ENCODE peak calls at places on chromosome 6, in five cellular contexts. X, O, N, B and T are unnamed samples.

GRCh38 chr6:144150673-144151009 is 324 bp downstream of the STX11 start:
- DNase-seq in N (peak), O (peak), B (peak), X (no peak), T (no peak)

GRCh38 chr6:126396131-126396530 is 56.2 kb downstream of the CENPW start:
- DNase-seq in X (no peak), O (no peak), N (no peak), B (no peak), T (peak)

GRCh38 chr6:163745566-163746400 is 331.3 kb downstream of the QKI start:
- DNase-seq in O (peak), X (peak), N (peak), B (no peak), T (no peak)

GRCh38 chr6:46821348-46821992 is 28.3 kb downstream of the MEP1A start:
- DNase-seq in B (peak), O (no peak), X (no peak), N (no peak), T (no peak)

GRCh38 chr6:143940011-143940597 is 68.0 kb downstream of the PLAGL1 start:
- DNase-seq in O (peak), X (no peak), N (no peak), B (peak), T (no peak)

GRCh38 chr6:150987371-150987828 is 121.9 kb downstream of the MTHFD1L start:
- DNase-seq in X (no peak), B (no peak), N (no peak), O (no peak), T (no peak)

GRCh38 chr6:130811932-130812331 is 15.3 kb upstream of the SMLR1 start:
- DNase-seq in O (no peak), N (no peak), B (no peak), X (no peak), T (no peak)

GRCh38 chr6:110401585-110402176 is 13.7 kb downstream of the DDO start:
- DNase-seq in O (no peak), N (no peak), X (no peak), B (no peak), T (no peak)

GRCh38 chr6:110226261-110226660 is 46.0 kb downstream of the CDC40 start:
- DNase-seq in X (no peak), B (no peak), N (no peak), O (no peak), T (no peak)

GRCh38 chr6:10479939-10480700 is 41.0 kb upstream of the GCNT2 start:
- DNase-seq in N (no peak), B (no peak), X (no peak), O (peak), T (no peak)

GRCh38 chr6:160139420-160139851 is 17.8 kb downstream of the SLC22A1 start:
- DNase-seq in X (peak), N (no peak), O (peak), B (peak), T (no peak)

GRCh38 chr6:167968091-167968490 is 29.4 kb upstream of the KIF25 start:
- DNase-seq in O (peak), X (no peak), N (no peak), B (peak), T (no peak)

GRCh38 chr6:111625511-111626331 is 20.0 kb upstream of the TRAF3IP2 start:
- DNase-seq in X (peak), B (no peak), N (peak), O (peak), T (no peak)

GRCh38 chr6:75155586-75155985 is 50.3 kb downstream of the COL12A1 start:
- DNase-seq in O (no peak), N (no peak), X (no peak), B (no peak), T (no peak)

GRCh38 chr6:109527989-109528388 is 45.0 kb upstream of the ZBTB24 start:
- DNase-seq in B (no peak), X (no peak), N (no peak), O (peak), T (no peak)

GRCh38 chr6:6654599-6655575 is 66.4 kb downstream of the LY86 start:
- DNase-seq in N (no peak), B (peak), X (peak), O (no peak), T (peak)

GRCh38 chr6:30344868-30345671 is at the start of gene RPP21:
- DNase-seq in O (peak), B (peak), N (peak), X (peak), T (peak)

GRCh38 chr6:73054958-73055357 is 170.3 kb downstream of the KHDC1L start:
- DNase-seq in B (no peak), X (no peak), O (no peak), N (no peak), T (no peak)

GRCh38 chr6:2823104-2823850 is 18.4 kb downstream of the SERPINB1 start:
- DNase-seq in N (no peak), B (no peak), X (no peak), O (no peak), T (no peak)

GRCh38 chr6:153024401-153025017 is 22.0 kb upstream of the MTRF1L start:
- DNase-seq in N (no peak), O (peak), B (peak), X (no peak), T (no peak)

GRCh38 chr6:167549187-167549586 is 224.3 kb downstream of the TTLL2 start:
- DNase-seq in O (no peak), X (no peak), B (no peak), N (no peak), T (no peak)

GRCh38 chr6:40022867-40023266 is 88.6 kb upstream of the MOCS1 start:
- DNase-seq in X (no peak), N (no peak), B (no peak), O (no peak), T (no peak)

GRCh38 chr6:17505767-17506280 is 94.3 kb upstream of the FAM8A1 start:
- DNase-seq in X (no peak), N (no peak), B (no peak), O (no peak), T (no peak)

GRCh38 chr6:15280023-15280422 is 34.2 kb downstream of the JARID2 start:
- DNase-seq in N (no peak), X (no peak), O (no peak), B (no peak), T (no peak)

GRCh38 chr6:116136933-116137340 is 11.0 kb upstream of the COL10A1 start:
- DNase-seq in B (no peak), O (no peak), N (no peak), X (no peak), T (no peak)

DNA sequence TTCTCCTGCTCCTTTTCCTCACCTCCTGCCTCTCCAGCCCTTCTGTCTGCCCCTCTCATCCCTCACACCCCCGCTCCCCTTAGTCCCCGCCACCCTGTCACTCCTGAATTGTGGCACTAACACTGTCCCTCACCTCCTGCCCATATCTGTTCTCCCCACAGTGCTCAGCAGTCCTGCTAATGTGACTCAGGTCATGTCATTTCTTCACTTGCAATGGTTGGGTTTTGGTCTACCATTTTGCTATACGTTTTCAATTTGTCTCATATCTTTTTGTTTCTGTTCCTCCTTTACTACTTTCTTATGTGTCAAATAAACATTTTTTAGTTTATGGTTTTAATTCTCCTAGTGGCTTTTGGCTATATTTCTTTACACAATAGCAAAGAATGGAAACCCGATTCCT is 1.3 kb upstream of the HLA-B start:
- DNase-seq in B (no peak), O (no peak), X (no peak), N (no peak), T (no peak)
- H3K4me3 ChIP-seq in B (no peak), O (no peak), X (no peak), N (no peak), T (no peak)

DNA sequence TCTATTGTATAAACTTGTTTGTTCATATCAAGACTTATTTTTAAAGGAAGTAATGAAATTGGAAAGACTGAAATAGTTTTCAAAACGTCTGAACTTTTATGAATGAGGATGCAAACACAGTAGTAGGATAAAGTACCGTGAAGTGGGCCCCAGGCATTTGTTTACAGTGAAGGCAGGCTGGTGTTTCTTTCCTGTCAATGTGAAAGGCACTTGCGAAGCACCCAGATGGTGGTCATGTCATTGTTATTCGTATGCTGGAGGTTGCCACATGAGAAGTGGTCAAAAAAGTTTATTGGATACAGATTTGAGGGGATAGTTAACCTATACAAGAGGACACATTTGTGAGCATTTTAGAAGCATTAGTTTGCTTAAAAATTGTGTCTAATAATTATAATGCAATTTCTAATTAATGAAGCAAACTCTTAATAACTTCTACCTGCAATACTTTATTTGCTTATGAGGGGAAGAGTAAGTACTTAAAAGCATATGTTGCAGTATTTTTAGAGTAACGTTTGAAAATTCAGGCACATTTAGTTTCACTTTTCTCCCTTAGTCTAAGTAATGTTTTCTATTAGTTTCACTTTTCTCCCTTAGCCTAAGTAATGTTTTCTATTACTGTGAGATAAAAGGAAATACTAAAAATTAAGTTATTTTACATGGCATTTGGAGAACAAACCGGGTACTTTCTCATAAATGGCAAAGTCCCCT is 120.8 kb upstream of the CLDN20 start:
- DNase-seq in B (no peak), X (no peak), N (no peak), O (no peak), T (no peak)
- H3K4me3 ChIP-seq in B (no peak), X (peak), N (no peak), O (no peak), T (no peak)

DNA sequence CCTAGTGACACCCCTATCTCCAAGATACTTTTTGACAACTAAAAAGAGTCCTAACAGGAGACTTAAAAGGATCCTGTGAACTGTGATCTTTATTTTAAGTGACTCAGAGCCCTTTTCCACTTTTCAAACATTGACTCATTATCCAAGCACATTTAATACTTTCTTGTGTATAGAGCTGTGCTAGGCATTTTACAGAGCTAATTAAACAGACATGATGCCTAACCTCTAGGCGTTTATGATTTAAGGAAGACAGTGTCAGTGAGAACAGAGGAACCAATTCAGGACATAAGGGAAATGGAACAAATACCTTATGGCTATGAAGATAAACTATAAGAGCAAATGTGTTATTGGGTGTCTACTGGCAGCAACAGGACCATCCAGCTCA is 282.6 kb downstream of the TPBG start:
- DNase-seq in X (no peak), B (no peak), O (no peak), N (no peak), T (no peak)
- H3K4me3 ChIP-seq in X (no peak), B (no peak), O (no peak), N (no peak), T (no peak)

GRCh38 chr6:148831531-148831930 is 84.7 kb downstream of the UST start:
- DNase-seq in O (no peak), N (no peak), B (no peak), X (no peak), T (no peak)

GRCh38 chr6:148828047-148828446 is 81.2 kb downstream of the UST start:
- DNase-seq in O (no peak), B (no peak), N (no peak), X (no peak), T (no peak)

GRCh38 chr6:148831064-148831463 is 84.2 kb downstream of the UST start:
- DNase-seq in O (no peak), X (no peak), N (no peak), B (no peak), T (no peak)

GRCh38 chr6:148829415-148830101 is 82.7 kb downstream of the UST start:
- DNase-seq in B (no peak), N (no peak), O (no peak), X (no peak), T (no peak)

DNA sequence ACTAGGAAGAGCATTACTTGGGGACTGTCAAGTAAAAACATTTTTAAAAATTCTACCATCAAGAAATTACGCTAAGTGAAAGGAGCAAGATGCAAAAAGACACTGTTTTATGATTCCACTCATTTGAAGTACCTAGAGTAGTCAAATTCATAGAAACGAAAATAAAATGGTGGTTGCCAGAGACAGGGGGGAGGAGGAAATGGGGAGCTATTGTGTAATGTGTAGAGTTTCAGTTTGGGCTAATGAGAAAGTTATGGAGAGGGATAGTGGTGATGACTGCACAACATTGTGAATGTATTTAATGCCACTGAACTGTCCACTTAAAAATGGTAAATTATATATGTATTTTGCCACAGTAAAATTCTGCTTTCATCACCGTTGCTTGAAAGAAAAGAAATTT is 83.8 kb downstream of the UST start:
- DNase-seq in N (no peak), B (no peak), O (no peak), X (no peak), T (no peak)
- H3K4me3 ChIP-seq in N (no peak), B (no peak), O (no peak), X (no peak), T (no peak)

GRCh38 chr6:317452-318144 is 25.3 kb downstream of the DUSP22 start:
- DNase-seq in O (no peak), N (no peak), B (no peak), X (no peak), T (no peak)
- H3K4me3 ChIP-seq in O (no peak), N (no peak), B (no peak), X (no peak), T (no peak)

GRCh38 chr6:50817638-50817950 is 1.1 kb upstream of the TFAP2B start:
- DNase-seq in N (no peak), B (no peak), X (no peak), O (no peak), T (no peak)
- H3K4me3 ChIP-seq in N (no peak), B (no peak), X (no peak), O (no peak), T (no peak)

GRCh38 chr6:157203764-157204163 is 119.6 kb downstream of the TMEM242 start:
- DNase-seq in N (no peak), B (no peak), O (no peak), X (no peak), T (no peak)
- H3K4me3 ChIP-seq in N (no peak), B (no peak), O (no peak), X (no peak), T (no peak)

GRCh38 chr6:37175332-37176267 is 5.6 kb downstream of the PIM1 start:
- DNase-seq in X (no peak), N (no peak), O (no peak), B (no peak), T (peak)

GRCh38 chr6:37174515-37175331 is 4.8 kb downstream of the PIM1 start:
- DNase-seq in B (no peak), N (no peak), O (no peak), X (no peak), T (no peak)

GRCh38 chr6:37172991-37173572 is 3.1 kb downstream of the PIM1 start:
- DNase-seq in X (no peak), B (no peak), O (no peak), N (no peak), T (no peak)

GRCh38 chr6:37173573-37174195 is 3.7 kb downstream of the PIM1 start:
- DNase-seq in O (no peak), B (no peak), X (no peak), N (no peak), T (no peak)

DNA sequence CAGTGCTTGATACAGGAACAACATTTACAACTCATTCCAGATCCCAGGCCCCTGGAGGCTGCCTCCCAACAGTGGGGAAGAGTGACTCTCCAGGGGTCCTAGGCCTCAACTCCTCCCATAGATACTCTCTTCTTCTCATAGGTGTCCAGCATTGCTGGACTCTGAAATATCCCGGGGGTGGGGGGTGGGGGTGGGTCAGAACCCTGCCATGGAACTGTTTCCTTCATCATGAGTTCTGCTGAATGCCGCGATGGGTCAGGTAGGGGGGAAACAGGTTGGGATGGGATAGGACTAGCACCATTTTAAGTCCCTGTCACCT is 4.2 kb downstream of the PIM1 start:
- DNase-seq in O (no peak), X (no peak), N (no peak), B (no peak), T (no peak)
- H3K4me3 ChIP-seq in O (no peak), X (no peak), N (no peak), B (no peak), T (peak)

DNA sequence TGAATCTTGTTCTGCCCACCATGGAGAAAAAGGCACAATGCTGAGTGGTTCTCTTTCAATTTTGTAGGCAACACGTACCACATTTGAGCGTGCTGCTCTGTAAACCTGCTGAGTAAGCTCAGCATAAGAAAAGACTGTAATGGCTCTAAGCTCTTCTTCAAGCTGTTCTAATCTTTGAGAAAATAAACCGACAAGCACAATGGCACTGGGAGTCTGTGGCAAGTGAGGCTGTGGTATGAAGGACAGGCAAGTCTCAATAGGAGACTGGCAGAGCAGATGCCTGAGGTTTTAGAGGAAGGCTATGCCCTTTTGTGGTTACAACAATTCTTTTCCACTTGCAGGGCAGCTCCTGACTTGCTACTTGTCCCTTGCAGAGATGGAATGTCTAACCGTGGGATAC is 136.7 kb upstream of the EXOC2 start:
- DNase-seq in B (no peak), O (no peak), N (no peak), X (no peak), T (no peak)
- H3K4me3 ChIP-seq in B (no peak), O (no peak), N (no peak), X (no peak), T (no peak)

GRCh38 chr6:4125933-4126864 is 9.2 kb downstream of the ECI2 start:
- DNase-seq in O (peak), X (no peak), B (peak), N (no peak), T (no peak)
- H3K4me3 ChIP-seq in O (no peak), X (no peak), B (no peak), N (no peak), T (no peak)